ENCODE peak calls at places on chromosome 20, in six cellular contexts. J is prostate gland, Z is MM.1S, I is tibial artery, R is hepatocyte, V is fibroblast of lung. A is an unnamed sample.

GRCh38 chr20:37364927-37365272 is 19.0 kb downstream of the SRC start:
- DNase-seq in J (no peak), Z (no peak), I (no peak), R (no peak), V (no peak), A (no peak)

GRCh38 chr20:38430679-38431325 is 4.3 kb downstream of the SNHG17 start:
- DNase-seq in J (no peak), Z (no peak), I (no peak), R (no peak), V (no peak), A (no peak)

GRCh38 chr20:22862645-22863230 is 172.4 kb upstream of the SSTR4 start:
- DNase-seq in J (no peak), Z (no peak), I (no peak), R (no peak), V (no peak), A (no peak)

GRCh38 chr20:61685462-61685861 is 380.2 kb downstream of the TAF4 start:
- DNase-seq in J (no peak), Z (no peak), I (no peak), R (no peak), V (no peak), A (peak; percentile 33)

GRCh38 chr20:36744764-36745191 is 1.1 kb downstream of the NDRG3 start:
- DNase-seq in J (peak; percentile 50), Z (no peak), I (peak; percentile 46), R (peak; percentile 7), V (no peak), A (no peak)

GRCh38 chr20:45206746-45207145 is at the start of gene SEMG1:
- DNase-seq in J (no peak), Z (no peak), I (no peak), R (no peak), V (no peak), A (no peak)

GRCh38 chr20:4109587-4109986 is 94.2 kb upstream of the RNF24 start:
- DNase-seq in J (no peak), Z (no peak), I (no peak), R (no peak), V (no peak), A (no peak)

GRCh38 chr20:37759761-37760209 is 66.0 kb downstream of the CTNNBL1 start:
- DNase-seq in J (no peak), Z (no peak), I (no peak), R (no peak), V (no peak), A (no peak)

GRCh38 chr20:44489931-44490330 is 14.3 kb downstream of the TTPAL start:
- DNase-seq in J (no peak), Z (peak; percentile 86), I (no peak), R (no peak), V (no peak), A (no peak)

DNA sequence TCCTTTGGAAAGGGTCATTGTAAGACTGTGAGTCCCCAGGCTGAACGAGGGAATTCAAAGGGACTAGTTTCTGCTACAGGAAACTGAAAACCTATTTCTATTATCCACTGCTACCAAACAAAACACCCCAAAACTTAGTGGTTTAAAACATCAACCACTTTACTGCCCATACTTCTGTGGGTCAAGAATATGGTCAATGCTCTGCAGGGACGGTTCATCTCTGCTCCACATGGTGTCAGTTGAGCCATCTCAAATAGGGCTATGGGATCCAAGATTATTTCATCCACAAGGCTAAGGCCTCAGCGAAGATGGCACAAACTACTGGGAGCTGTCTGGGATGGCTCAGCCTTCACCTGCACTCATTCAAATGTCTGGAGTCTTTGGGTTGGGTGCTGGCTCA is 65.5 kb downstream of the DZANK1 start:
- DNase-seq in J (no peak), Z (no peak), I (no peak), R (no peak), V (no peak), A (no peak)
- H3K4me1 ChIP-seq in J (no peaks in the 10 kb centered on the region), Z (no peaks in the 10 kb centered on the region), I (no peaks in the 10 kb centered on the region), R (no peaks in the 10 kb centered on the region), V (no peaks in the 10 kb centered on the region), A (no peaks in the 10 kb centered on the region)

GRCh38 chr20:60408435-60408834 is 450.2 kb downstream of the CDH26 start:
- DNase-seq in J (no peak), Z (no peak), I (no peak), R (no peak), V (no peak), A (no peak)
- H3K9me3 ChIP-seq in J (no peaks in the 10 kb centered on the region), Z (no peaks in the 10 kb centered on the region), I (no peaks in the 10 kb centered on the region), R (no peaks in the 10 kb centered on the region), V (no peaks in the 10 kb centered on the region), A (peaks cover 3% of the 10 kb centered on the region)

GRCh38 chr20:10651227-10651990 is 22.4 kb downstream of the JAG1 start:
- DNase-seq in J (peak; percentile 52), Z (no peak), I (peak; percentile 25), R (peak; percentile 34), V (peak; percentile 55), A (no peak)
- TF ChIP-seq CTCF in J (peak; percentile 8), Z (no peak), I (no peak), R (no peak), V (no peak), A (no peak)

DNA sequence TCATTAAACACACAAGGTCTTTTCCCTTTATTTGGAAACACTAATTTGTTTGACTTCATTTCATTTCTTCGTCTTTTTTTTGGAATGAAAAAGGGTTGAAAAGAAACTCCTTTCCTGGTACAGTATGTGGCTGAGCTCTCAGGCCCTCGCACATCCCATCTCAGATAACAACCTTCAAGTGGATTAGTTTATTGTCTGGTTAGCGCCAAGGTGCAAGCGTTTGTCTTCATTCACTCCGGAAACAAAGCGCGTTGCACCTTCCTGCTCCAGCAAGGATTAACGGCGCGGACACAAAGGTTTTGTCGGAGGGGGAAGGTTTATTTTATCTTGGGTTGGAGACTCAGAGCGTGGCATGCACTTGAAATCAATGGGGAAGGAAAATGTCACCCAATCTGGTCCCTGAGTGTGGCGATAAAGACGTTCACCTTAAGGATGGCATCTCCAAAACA is 5.3 kb upstream of the NKX2-2 start:
- DNase-seq in J (no peak), Z (no peak), I (no peak), R (no peak), V (no peak), A (no peak)
- H3K4me1 ChIP-seq in J (peaks cover 8% of the 10 kb centered on the region), Z (no peaks in the 10 kb centered on the region), I (peaks cover 29% of the 10 kb centered on the region), R (peaks cover 11% of the 10 kb centered on the region), V (no peaks in the 10 kb centered on the region), A (peaks cover 11% of the 10 kb centered on the region)

GRCh38 chr20:1466211-1467081 is at the start of gene NSFL1C:
- DNase-seq in J (peak; percentile 93), Z (peak; percentile 94), I (peak; percentile 90), R (peak; percentile 98), V (peak; percentile 94), A (peak; percentile 98)

GRCh38 chr20:1468117-1468624 is 1.5 kb upstream of the NSFL1C start:
- DNase-seq in J (no peak), Z (no peak), I (no peak), R (no peak), V (no peak), A (no peak)

GRCh38 chr20:1469306-1469905 is 2.8 kb upstream of the NSFL1C start:
- DNase-seq in J (no peak), Z (no peak), I (no peak), R (no peak), V (no peak), A (peak; percentile 42)

GRCh38 chr20:1467082-1467354 is 369 bp upstream of the NSFL1C start:
- DNase-seq in J (no peak), Z (no peak), I (no peak), R (peak; percentile 36), V (no peak), A (no peak)

GRCh38 chr20:1467355-1468116 is 887 bp upstream of the NSFL1C start:
- DNase-seq in J (no peak), Z (no peak), I (peak; percentile 41), R (peak; percentile 52), V (no peak), A (peak; percentile 59)
- H3K9me3 ChIP-seq in J (no peaks in the 10 kb centered on the region), Z (no peaks in the 10 kb centered on the region), I (no peaks in the 10 kb centered on the region), R (no peaks in the 10 kb centered on the region), V (no peaks in the 10 kb centered on the region), A (no peaks in the 10 kb centered on the region)

GRCh38 chr20:49982346-49983122 is at the start of gene SNAI1:
- DNase-seq in J (peak; percentile 78), Z (peak; percentile 93), I (peak; percentile 62), R (peak; percentile 94), V (peak; percentile 86), A (peak; percentile 73)
- TF ChIP-seq CTCF in J (peak; percentile 68), Z (peak; percentile 44), I (peak; percentile 39), R (peak; percentile 63), V (peak; percentile 28), A (peak; percentile 34)

GRCh38 chr20:53923745-53924369 is 146.5 kb downstream of the BCAS1 start:
- DNase-seq in J (no peak), Z (no peak), I (no peak), R (no peak), V (no peak), A (no peak)

GRCh38 chr20:53925651-53926401 is 144.6 kb downstream of the BCAS1 start:
- DNase-seq in J (no peak), Z (no peak), I (no peak), R (no peak), V (no peak), A (no peak)

GRCh38 chr20:53929399-53929798 is 141.0 kb downstream of the BCAS1 start:
- DNase-seq in J (no peak), Z (no peak), I (no peak), R (no peak), V (no peak), A (no peak)

GRCh38 chr20:53927990-53928389 is 142.4 kb downstream of the BCAS1 start:
- DNase-seq in J (no peak), Z (no peak), I (no peak), R (no peak), V (no peak), A (no peak)

DNA sequence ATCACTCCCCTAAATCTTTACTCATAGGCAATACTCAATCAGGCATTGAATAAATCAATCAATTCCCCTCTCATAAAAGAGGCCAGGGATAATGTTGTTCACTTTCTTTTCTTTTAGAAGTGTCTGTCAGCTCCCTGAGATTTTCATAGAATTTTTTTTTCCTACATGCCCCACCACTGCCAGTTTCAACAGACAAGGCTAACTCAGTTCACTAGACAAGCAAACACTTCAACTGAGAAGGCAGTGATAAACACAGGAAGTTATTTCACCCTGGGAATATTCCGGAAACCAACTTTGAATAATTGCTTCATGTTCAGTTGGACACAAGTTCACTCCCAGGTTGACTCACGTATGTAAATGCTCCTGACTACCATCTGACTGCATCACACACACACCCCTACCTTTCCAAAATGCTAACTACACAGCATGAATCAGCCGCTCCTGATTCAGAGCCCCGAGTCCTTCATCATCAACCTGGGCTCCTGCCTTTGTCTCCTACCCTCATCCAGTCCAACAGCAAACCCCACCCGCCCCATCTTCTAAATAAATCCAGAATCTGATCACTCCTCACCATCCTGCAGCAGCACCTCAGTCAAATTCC is 143.9 kb downstream of the BCAS1 start:
- DNase-seq in J (no peak), Z (no peak), I (no peak), R (peak; percentile 78), V (peak; percentile 65), A (peak; percentile 41)
- H3K4me1 ChIP-seq in J (no peaks in the 10 kb centered on the region), Z (peaks cover 35% of the 10 kb centered on the region), I (peaks cover 3% of the 10 kb centered on the region), R (peaks cover 4% of the 10 kb centered on the region), V (peaks cover 10% of the 10 kb centered on the region), A (peaks cover 15% of the 10 kb centered on the region)

A was measured in mucosa of descending colon.